ENCODE peak calls at places on chromosomes 5 and 9, in six cellular contexts. One of them, this sample, is unnamed.

GRCh38 chr5:82165740-82166530 is 112.2 kb downstream of the RPS23 start:
- DNase-seq in tibial nerve: peak
- DNase-seq in PC-3: peak
- DNase-seq in fibroblast of mammary gland: peak
- DNase-seq in ascending aorta: no peak
- DNase-seq in OCI-LY7: peak
- DNase-seq in this sample: peak

GRCh38 chr5:19175776-19176570 is 812.0 kb downstream of the CDH18 start:
- DNase-seq in PC-3: no peak
- DNase-seq in OCI-LY7: no peak
- DNase-seq in ascending aorta: no peak
- DNase-seq in tibial nerve: no peak
- DNase-seq in fibroblast of mammary gland: no peak
- DNase-seq in this sample: no peak

GRCh38 chr9:128372784-128373183 is 1.6 kb downstream of the URM1 start:
- DNase-seq in OCI-LY7: no peak
- DNase-seq in fibroblast of mammary gland: peak
- DNase-seq in ascending aorta: no peak
- DNase-seq in PC-3: peak
- DNase-seq in tibial nerve: no peak
- DNase-seq in this sample: no peak

GRCh38 chr9:72936679-72937078 is 16.2 kb downstream of the ALDH1A1 start:
- DNase-seq in OCI-LY7: no peak
- DNase-seq in fibroblast of mammary gland: no peak
- DNase-seq in tibial nerve: no peak
- DNase-seq in PC-3: no peak
- DNase-seq in ascending aorta: no peak
- DNase-seq in this sample: no peak

GRCh38 chr5:115100556-115100955 is 69.2 kb downstream of the TRIM36 start:
- DNase-seq in tibial nerve: peak
- DNase-seq in PC-3: peak
- DNase-seq in OCI-LY7: no peak
- DNase-seq in fibroblast of mammary gland: peak
- DNase-seq in ascending aorta: no peak
- DNase-seq in this sample: no peak

GRCh38 chr9:107251756-107252322 is 31.2 kb upstream of the RAD23B start:
- DNase-seq in PC-3: no peak
- DNase-seq in fibroblast of mammary gland: peak
- DNase-seq in ascending aorta: no peak
- DNase-seq in tibial nerve: peak
- DNase-seq in OCI-LY7: no peak
- DNase-seq in this sample: peak

GRCh38 chr5:33526755-33527154 is 86.0 kb downstream of the TARS1 start:
- DNase-seq in fibroblast of mammary gland: no peak
- DNase-seq in OCI-LY7: no peak
- DNase-seq in tibial nerve: no peak
- DNase-seq in PC-3: no peak
- DNase-seq in ascending aorta: no peak
- DNase-seq in this sample: peak

GRCh38 chr5:148912714-148913398 is 86.4 kb downstream of the ADRB2 start:
- DNase-seq in ascending aorta: no peak
- DNase-seq in fibroblast of mammary gland: peak
- DNase-seq in OCI-LY7: no peak
- DNase-seq in tibial nerve: no peak
- DNase-seq in PC-3: peak
- DNase-seq in this sample: peak

GRCh38 chr5:102554728-102555127 is 55.9 kb upstream of the SLCO6A1 start:
- DNase-seq in PC-3: peak
- DNase-seq in ascending aorta: no peak
- DNase-seq in tibial nerve: peak
- DNase-seq in OCI-LY7: peak
- DNase-seq in fibroblast of mammary gland: peak
- DNase-seq in this sample: no peak

GRCh38 chr5:160926428-160926827 is 74.4 kb upstream of the ATP10B start:
- DNase-seq in tibial nerve: no peak
- DNase-seq in fibroblast of mammary gland: no peak
- DNase-seq in OCI-LY7: no peak
- DNase-seq in ascending aorta: no peak
- DNase-seq in PC-3: no peak
- DNase-seq in this sample: peak

GRCh38 chr5:132437604-132438275 is 52.8 kb downstream of the IRF1 start:
- DNase-seq in ascending aorta: peak
- DNase-seq in tibial nerve: peak
- DNase-seq in fibroblast of mammary gland: peak
- DNase-seq in PC-3: no peak
- DNase-seq in OCI-LY7: peak
- DNase-seq in this sample: peak

GRCh38 chr9:28197653-28198052 is 624.4 kb upstream of the C9orf72 start:
- DNase-seq in OCI-LY7: no peak
- DNase-seq in ascending aorta: no peak
- DNase-seq in PC-3: peak
- DNase-seq in tibial nerve: no peak
- DNase-seq in fibroblast of mammary gland: no peak
- DNase-seq in this sample: no peak

GRCh38 chr5:58502032-58502431 is 10.8 kb downstream of the GAPT start:
- DNase-seq in OCI-LY7: no peak
- DNase-seq in ascending aorta: no peak
- DNase-seq in tibial nerve: no peak
- DNase-seq in PC-3: no peak
- DNase-seq in fibroblast of mammary gland: no peak
- DNase-seq in this sample: no peak

GRCh38 chr9:4494337-4494736 is 4.1 kb downstream of the SLC1A1 start:
- DNase-seq in PC-3: peak
- DNase-seq in ascending aorta: no peak
- DNase-seq in tibial nerve: no peak
- DNase-seq in OCI-LY7: no peak
- DNase-seq in fibroblast of mammary gland: peak
- DNase-seq in this sample: no peak

GRCh38 chr9:89684912-89685636 is 80.3 kb downstream of the GADD45G start:
- DNase-seq in fibroblast of mammary gland: no peak
- DNase-seq in tibial nerve: no peak
- DNase-seq in ascending aorta: peak
- DNase-seq in OCI-LY7: no peak
- DNase-seq in PC-3: no peak
- DNase-seq in this sample: peak

GRCh38 chr5:140992878-140993277 is 26.6 kb downstream of the PCDHAC2 start:
- DNase-seq in PC-3: no peak
- DNase-seq in OCI-LY7: no peak
- DNase-seq in ascending aorta: no peak
- DNase-seq in fibroblast of mammary gland: no peak
- DNase-seq in tibial nerve: no peak
- DNase-seq in this sample: no peak

GRCh38 chr5:136638084-136638483 is 272.7 kb upstream of the TRPC7 start:
- DNase-seq in tibial nerve: no peak
- DNase-seq in ascending aorta: no peak
- DNase-seq in PC-3: peak
- DNase-seq in OCI-LY7: no peak
- DNase-seq in fibroblast of mammary gland: no peak
- DNase-seq in this sample: no peak

GRCh38 chr9:1051286-1052118 is 1.3 kb downstream of the DMRT2 start:
- DNase-seq in OCI-LY7: peak
- DNase-seq in ascending aorta: no peak
- DNase-seq in fibroblast of mammary gland: peak
- DNase-seq in tibial nerve: peak
- DNase-seq in PC-3: no peak
- DNase-seq in this sample: peak

GRCh38 chr5:107486489-107486888 is 184.2 kb downstream of the EFNA5 start:
- DNase-seq in ascending aorta: no peak
- DNase-seq in PC-3: peak
- DNase-seq in fibroblast of mammary gland: peak
- DNase-seq in tibial nerve: no peak
- DNase-seq in OCI-LY7: no peak
- DNase-seq in this sample: no peak

GRCh38 chr5:136811086-136811485 is 445.7 kb upstream of the TRPC7 start:
- DNase-seq in ascending aorta: no peak
- DNase-seq in OCI-LY7: no peak
- DNase-seq in PC-3: no peak
- DNase-seq in tibial nerve: no peak
- DNase-seq in fibroblast of mammary gland: peak
- DNase-seq in this sample: no peak

GRCh38 chr5:133758641-133759040 is 146.3 kb upstream of the FSTL4 start:
- DNase-seq in ascending aorta: no peak
- DNase-seq in fibroblast of mammary gland: no peak
- DNase-seq in PC-3: peak
- DNase-seq in tibial nerve: no peak
- DNase-seq in OCI-LY7: no peak
- DNase-seq in this sample: no peak

GRCh38 chr9:105683688-105684275 is 10.6 kb upstream of the TMEM38B start:
- DNase-seq in OCI-LY7: no peak
- DNase-seq in ascending aorta: no peak
- DNase-seq in tibial nerve: no peak
- DNase-seq in PC-3: no peak
- DNase-seq in fibroblast of mammary gland: no peak
- DNase-seq in this sample: no peak

GRCh38 chr9:129270903-129271431 is 92.9 kb upstream of the IER5L start:
- DNase-seq in OCI-LY7: peak
- DNase-seq in tibial nerve: no peak
- DNase-seq in fibroblast of mammary gland: peak
- DNase-seq in PC-3: no peak
- DNase-seq in ascending aorta: no peak
- DNase-seq in this sample: no peak

GRCh38 chr5:10501554-10502075 is 59.9 kb downstream of the ROPN1L start:
- DNase-seq in tibial nerve: no peak
- DNase-seq in fibroblast of mammary gland: peak
- DNase-seq in ascending aorta: no peak
- DNase-seq in OCI-LY7: no peak
- DNase-seq in PC-3: no peak
- DNase-seq in this sample: no peak

GRCh38 chr5:96893342-96893741 is 17.0 kb downstream of the ERAP2 start:
- DNase-seq in fibroblast of mammary gland: peak
- DNase-seq in OCI-LY7: no peak
- DNase-seq in ascending aorta: no peak
- DNase-seq in tibial nerve: no peak
- DNase-seq in PC-3: peak
- DNase-seq in this sample: no peak

GRCh38 chr9:70285246-70285645 is 26.5 kb downstream of the SMC5 start:
- DNase-seq in ascending aorta: no peak
- DNase-seq in PC-3: no peak
- DNase-seq in fibroblast of mammary gland: peak
- DNase-seq in OCI-LY7: no peak
- DNase-seq in tibial nerve: no peak
- DNase-seq in this sample: no peak

GRCh38 chr9:130689937-130690700 is 3.5 kb upstream of the EXOSC2 start:
- DNase-seq in ascending aorta: no peak
- DNase-seq in OCI-LY7: peak
- DNase-seq in tibial nerve: peak
- DNase-seq in PC-3: peak
- DNase-seq in fibroblast of mammary gland: peak
- DNase-seq in this sample: peak

GRCh38 chr9:121445986-121446385 is 53.7 kb downstream of the GGTA1 start:
- DNase-seq in tibial nerve: no peak
- DNase-seq in OCI-LY7: peak
- DNase-seq in PC-3: peak
- DNase-seq in fibroblast of mammary gland: no peak
- DNase-seq in ascending aorta: no peak
- DNase-seq in this sample: no peak

DNA sequence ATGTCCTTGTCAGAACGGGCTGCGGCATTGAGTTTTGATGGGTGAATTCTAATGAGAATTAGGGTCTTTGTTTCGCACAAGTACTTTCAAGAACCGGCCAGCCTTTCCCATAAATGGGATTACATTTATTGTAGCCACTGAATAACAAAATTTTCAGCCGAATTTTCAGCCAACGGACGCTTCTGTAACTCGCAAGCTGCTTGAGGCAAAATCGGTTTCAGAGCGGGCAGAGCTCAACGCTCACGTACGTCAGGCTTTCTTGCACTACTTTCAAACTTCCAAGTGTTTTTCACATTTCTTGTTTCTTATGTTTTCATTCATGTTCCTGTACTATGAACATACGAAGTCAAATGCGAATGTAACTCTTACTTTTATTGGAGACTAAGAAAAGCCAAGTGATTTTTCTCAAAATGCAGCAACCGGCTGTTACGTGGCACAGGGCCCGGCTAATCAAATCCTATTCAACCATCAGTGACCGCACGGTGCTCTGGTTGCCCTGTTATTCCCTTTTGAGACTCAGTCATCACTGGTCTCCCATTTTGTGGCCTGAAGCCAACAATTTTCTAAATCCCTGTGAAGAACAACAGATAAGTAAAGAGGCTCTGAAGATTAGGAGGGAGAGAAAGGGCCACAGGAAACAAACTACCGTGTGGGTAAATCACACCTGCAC is 68.5 kb downstream of the SLC28A3 start:
- DNase-seq in ascending aorta: no peak
- DNase-seq in PC-3: no peak
- DNase-seq in fibroblast of mammary gland: no peak
- DNase-seq in OCI-LY7: no peak
- DNase-seq in tibial nerve: no peak
- DNase-seq in this sample: no peak
- H3K4me3 ChIP-seq in ascending aorta: peak
- H3K4me3 ChIP-seq in PC-3: no peak
- H3K4me3 ChIP-seq in fibroblast of mammary gland: peak
- H3K4me3 ChIP-seq in OCI-LY7: no peak
- H3K4me3 ChIP-seq in tibial nerve: peak
- H3K4me3 ChIP-seq in this sample: no peak

GRCh38 chr5:103674739-103675138 is 112.2 kb upstream of the NUDT12 start:
- DNase-seq in fibroblast of mammary gland: peak
- DNase-seq in ascending aorta: no peak
- DNase-seq in OCI-LY7: no peak
- DNase-seq in PC-3: no peak
- DNase-seq in tibial nerve: no peak
- DNase-seq in this sample: peak
- TF ChIP-seq CTCF in fibroblast of mammary gland: no peak
- TF ChIP-seq CTCF in ascending aorta: no peak
- TF ChIP-seq CTCF in OCI-LY7: no peak
- TF ChIP-seq CTCF in PC-3: no peak
- TF ChIP-seq CTCF in tibial nerve: no peak
- TF ChIP-seq CTCF in this sample: no peak

GRCh38 chr5:139710370-139711066 is 62.4 kb downstream of the CXXC5 start:
- DNase-seq in tibial nerve: no peak
- DNase-seq in fibroblast of mammary gland: peak
- DNase-seq in ascending aorta: no peak
- DNase-seq in OCI-LY7: peak
- DNase-seq in PC-3: no peak
- DNase-seq in this sample: peak
- H3K4me3 ChIP-seq in tibial nerve: peak
- H3K4me3 ChIP-seq in fibroblast of mammary gland: peak
- H3K4me3 ChIP-seq in ascending aorta: peak
- H3K4me3 ChIP-seq in OCI-LY7: peak
- H3K4me3 ChIP-seq in PC-3: peak
- H3K4me3 ChIP-seq in this sample: no peak

GRCh38 chr9:6197330-6197729 is 18.3 kb upstream of the IL33 start:
- DNase-seq in ascending aorta: no peak
- DNase-seq in OCI-LY7: peak
- DNase-seq in tibial nerve: no peak
- DNase-seq in fibroblast of mammary gland: peak
- DNase-seq in PC-3: peak
- DNase-seq in this sample: peak

GRCh38 chr9:6198251-6198650 is 17.4 kb upstream of the IL33 start:
- DNase-seq in fibroblast of mammary gland: no peak
- DNase-seq in ascending aorta: no peak
- DNase-seq in PC-3: peak
- DNase-seq in tibial nerve: no peak
- DNase-seq in OCI-LY7: no peak
- DNase-seq in this sample: no peak

GRCh38 chr9:6195714-6196360 is 19.8 kb upstream of the IL33 start:
- DNase-seq in tibial nerve: no peak
- DNase-seq in ascending aorta: no peak
- DNase-seq in OCI-LY7: no peak
- DNase-seq in fibroblast of mammary gland: no peak
- DNase-seq in PC-3: peak
- DNase-seq in this sample: no peak

GRCh38 chr9:6199596-6199995 is 16.0 kb upstream of the IL33 start:
- DNase-seq in fibroblast of mammary gland: no peak
- DNase-seq in ascending aorta: no peak
- DNase-seq in tibial nerve: no peak
- DNase-seq in PC-3: no peak
- DNase-seq in OCI-LY7: no peak
- DNase-seq in this sample: no peak

GRCh38 chr9:6194934-6195333 is 20.7 kb upstream of the IL33 start:
- DNase-seq in ascending aorta: no peak
- DNase-seq in PC-3: peak
- DNase-seq in tibial nerve: no peak
- DNase-seq in fibroblast of mammary gland: no peak
- DNase-seq in OCI-LY7: no peak
- DNase-seq in this sample: no peak
- TF ChIP-seq CTCF in ascending aorta: no peak
- TF ChIP-seq CTCF in PC-3: peak
- TF ChIP-seq CTCF in tibial nerve: no peak
- TF ChIP-seq CTCF in fibroblast of mammary gland: peak
- TF ChIP-seq CTCF in OCI-LY7: no peak
- TF ChIP-seq CTCF in this sample: no peak

This sample was measured in body of pancreas.